ENCODE peak calls at places on chromosomes 16 and 17, in eight cellular contexts. W is cardiac fibroblast, H is fibroblast of pulmonary artery, D is foreskin fibroblast, G is sigmoid colon, R is RWPE2, N is AG04449, Y is GM13976. L is an unnamed sample.

GRCh38 chr17:50502643-50502990 is 5.6 kb upstream of the MYCBPAP start:
- DNase-seq in W (no peak), H (no peak), D (no peak), G (no peak), R (no peak), N (no peak), Y (no peak), L (peak)

GRCh38 chr17:66426397-66427033 is 124.1 kb downstream of the PRKCA start:
- DNase-seq in W (peak), H (peak), D (no peak), G (peak), R (no peak), N (no peak), Y (peak), L (no peak)

GRCh38 chr16:30085820-30086219 is 5.9 kb downstream of the TBX6 start:
- DNase-seq in W (no peak), H (no peak), D (no peak), G (no peak), R (no peak), N (no peak), Y (no peak), L (no peak)

GRCh38 chr17:68509151-68510057 is 2.8 kb upstream of the PRKAR1A start:
- DNase-seq in W (no peak), H (no peak), D (no peak), G (peak), R (no peak), N (no peak), Y (no peak), L (no peak)

GRCh38 chr17:63973930-63974593 is 1.3 kb upstream of the SCN4A start:
- DNase-seq in W (no peak), H (no peak), D (peak), G (no peak), R (no peak), N (no peak), Y (no peak), L (no peak)

GRCh38 chr17:7930841-7931631 is 710 bp downstream of the TRAPPC1 start:
- DNase-seq in W (no peak), H (no peak), D (no peak), G (no peak), R (no peak), N (no peak), Y (no peak), L (no peak)

GRCh38 chr17:64938925-64939474 is 19.7 kb upstream of the LRRC37A3 start:
- DNase-seq in W (peak), H (peak), D (no peak), G (no peak), R (no peak), N (no peak), Y (peak), L (no peak)

GRCh38 chr17:78673395-78673794 is 96.2 kb upstream of the DNAH17 start:
- DNase-seq in W (no peak), H (no peak), D (no peak), G (no peak), R (no peak), N (no peak), Y (no peak), L (no peak)

GRCh38 chr16:80836846-80837245 is 32.4 kb upstream of the CDYL2 start:
- DNase-seq in W (no peak), H (no peak), D (peak), G (no peak), R (no peak), N (no peak), Y (no peak), L (no peak)

GRCh38 chr17:3995067-3995466 is 30.8 kb upstream of the ATP2A3 start:
- DNase-seq in W (no peak), H (no peak), D (no peak), G (peak), R (no peak), N (no peak), Y (no peak), L (no peak)

GRCh38 chr17:28898261-28898955 is 875 bp upstream of the FLOT2 start:
- DNase-seq in W (no peak), H (no peak), D (no peak), G (no peak), R (no peak), N (no peak), Y (no peak), L (no peak)

GRCh38 chr17:71032746-71033273 is 863.5 kb downstream of the KCNJ2 start:
- DNase-seq in W (no peak), H (no peak), D (no peak), G (no peak), R (no peak), N (no peak), Y (no peak), L (no peak)

GRCh38 chr16:85612191-85612800 is 826 bp upstream of the GSE1 start:
- DNase-seq in W (peak), H (peak), D (peak), G (peak), R (peak), N (peak), Y (peak), L (no peak)

GRCh38 chr16:72129976-72130656 is 36.5 kb downstream of the DHX38 start:
- DNase-seq in W (no peak), H (no peak), D (no peak), G (no peak), R (no peak), N (no peak), Y (no peak), L (no peak)

GRCh38 chr17:18079543-18079942 is 8.2 kb upstream of the DRG2 start:
- DNase-seq in W (no peak), H (no peak), D (no peak), G (no peak), R (no peak), N (no peak), Y (no peak), L (no peak)

GRCh38 chr16:84825896-84826557 is 6.2 kb downstream of the CRISPLD2 start:
- DNase-seq in W (peak), H (no peak), D (peak), G (peak), R (no peak), N (no peak), Y (no peak), L (no peak)

GRCh38 chr17:39755550-39756375 is 18.0 kb downstream of the GRB7 start:
- DNase-seq in W (no peak), H (no peak), D (no peak), G (peak), R (no peak), N (no peak), Y (peak), L (no peak)

GRCh38 chr17:34670618-34671017 is 91.2 kb downstream of the TMEM132E start:
- DNase-seq in W (no peak), H (no peak), D (no peak), G (no peak), R (no peak), N (no peak), Y (no peak), L (no peak)

GRCh38 chr16:49756971-49757743 is 98.8 kb downstream of the ZNF423 start:
- DNase-seq in W (peak), H (peak), D (no peak), G (no peak), R (no peak), N (no peak), Y (no peak), L (no peak)

GRCh38 chr17:61632826-61633225 is 41.8 kb upstream of the NACA2 start:
- DNase-seq in W (no peak), H (no peak), D (no peak), G (no peak), R (no peak), N (no peak), Y (no peak), L (no peak)

GRCh38 chr16:14548933-14549788 is 80.9 kb downstream of the PARN start:
- DNase-seq in W (no peak), H (no peak), D (no peak), G (no peak), R (no peak), N (no peak), Y (no peak), L (no peak)

GRCh38 chr17:7445011-7445927 is at the start of gene CHRNB1:
- DNase-seq in W (peak), H (no peak), D (no peak), G (peak), R (no peak), N (no peak), Y (peak), L (no peak)

GRCh38 chr16:75333770-75334169 is 82.3 kb upstream of the BCAR1 start:
- DNase-seq in W (no peak), H (no peak), D (no peak), G (no peak), R (no peak), N (no peak), Y (no peak), L (no peak)

GRCh38 chr16:19008770-19009169 is 25.0 kb downstream of the TMC7 start:
- DNase-seq in W (peak), H (peak), D (peak), G (no peak), R (no peak), N (peak), Y (no peak), L (no peak)

GRCh38 chr16:85984211-85984880 is 85.4 kb downstream of the IRF8 start:
- DNase-seq in W (no peak), H (no peak), D (no peak), G (peak), R (no peak), N (no peak), Y (no peak), L (no peak)

GRCh38 chr17:54466875-54467274 is 433.8 kb upstream of the TOM1L1 start:
- DNase-seq in W (no peak), H (no peak), D (no peak), G (no peak), R (no peak), N (no peak), Y (no peak), L (no peak)

GRCh38 chr17:6796887-6797490 is 21.0 kb downstream of the FBXO39 start:
- DNase-seq in W (peak), H (peak), D (peak), G (no peak), R (no peak), N (no peak), Y (no peak), L (no peak)

GRCh38 chr16:67212766-67213165 is 13.8 kb downstream of the ELMO3 start:
- DNase-seq in W (no peak), H (no peak), D (no peak), G (no peak), R (no peak), N (no peak), Y (no peak), L (no peak)

GRCh38 chr16:5374184-5374583 is 276.6 kb upstream of the EEF2KMT start:
- DNase-seq in W (no peak), H (no peak), D (no peak), G (no peak), R (no peak), N (no peak), Y (no peak), L (no peak)

GRCh38 chr17:55437165-55437605 is 15.6 kb upstream of the MMD start:
- DNase-seq in W (no peak), H (no peak), D (no peak), G (no peak), R (no peak), N (no peak), Y (peak), L (no peak)

GRCh38 chr16:30728904-30729672 is 19.1 kb upstream of the PHKG2 start:
- DNase-seq in W (no peak), H (no peak), D (no peak), G (peak), R (no peak), N (no peak), Y (no peak), L (peak)

GRCh38 chr17:40325156-40326013 is 16.4 kb downstream of the RARA start:
- DNase-seq in W (no peak), H (no peak), D (no peak), G (no peak), R (no peak), N (no peak), Y (peak), L (peak)

GRCh38 chr17:74840989-74841666 is 18.6 kb downstream of the GRIN2C start:
- DNase-seq in W (peak), H (peak), D (peak), G (peak), R (no peak), N (no peak), Y (no peak), L (no peak)

GRCh38 chr17:16932611-16933010 is 39.3 kb downstream of the TNFRSF13B start:
- DNase-seq in W (no peak), H (no peak), D (no peak), G (peak), R (no peak), N (no peak), Y (no peak), L (peak)

GRCh38 chr17:78163881-78164747 is 4.3 kb upstream of the SYNGR2 start:
- DNase-seq in W (no peak), H (no peak), D (no peak), G (no peak), R (no peak), N (no peak), Y (no peak), L (no peak)

DNA sequence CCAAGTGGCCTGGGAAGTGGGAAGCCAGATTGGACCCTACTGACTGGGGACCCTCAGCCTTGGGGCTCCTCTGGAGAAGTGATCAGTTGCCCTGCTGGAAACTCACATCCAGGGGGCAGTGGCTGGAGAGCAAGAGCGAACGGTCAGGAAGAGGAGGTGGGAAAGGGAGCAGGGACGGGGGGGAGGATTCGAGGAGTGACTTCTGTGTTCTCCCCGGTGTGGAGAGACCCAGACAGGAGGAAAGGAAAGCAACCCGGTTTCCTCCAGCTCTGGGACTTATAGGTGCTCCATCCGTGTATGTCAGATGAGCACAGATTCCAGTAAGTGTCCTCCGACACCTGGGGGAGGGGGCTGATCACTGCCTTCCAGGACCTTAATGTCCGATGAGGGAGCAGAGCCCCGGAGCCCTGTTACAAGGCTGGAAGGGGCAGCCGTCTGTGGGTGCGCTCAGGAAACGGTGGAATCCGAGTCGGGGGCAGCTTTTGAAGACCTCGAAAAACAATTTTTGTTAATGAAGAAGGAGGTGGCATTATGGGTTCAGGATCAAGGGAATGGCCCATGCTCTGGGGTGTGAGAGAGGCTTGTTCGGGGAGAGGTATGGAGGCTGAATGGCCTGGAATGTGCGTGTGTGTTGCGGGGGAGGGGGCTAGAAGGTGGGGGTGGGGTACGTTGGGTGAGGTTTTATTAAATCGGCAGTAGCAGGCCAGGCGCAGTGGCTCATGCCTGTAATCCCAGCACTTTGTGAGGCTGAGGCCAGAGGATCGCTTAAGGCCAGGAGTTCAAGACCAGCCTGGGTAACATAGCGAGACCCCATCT is 34.8 kb upstream of the NDRG4 start:
- DNase-seq in W (no peak), H (peak), D (no peak), G (no peak), R (no peak), N (no peak), Y (no peak), L (no peak)
- TF ChIP-seq CTCF in W (peak), H (peak), D (no peak), G (no peak), R (no peak), N (no peak), Y (no peak), L (peak)

GRCh38 chr17:69609495-69610315 is 195.2 kb downstream of the MAP2K6 start:
- DNase-seq in W (peak), H (peak), D (no peak), G (no peak), R (no peak), N (no peak), Y (no peak), L (no peak)
- TF ChIP-seq CTCF in W (peak), H (peak), D (peak), G (no peak), R (peak), N (peak), Y (peak), L (peak)

DNA sequence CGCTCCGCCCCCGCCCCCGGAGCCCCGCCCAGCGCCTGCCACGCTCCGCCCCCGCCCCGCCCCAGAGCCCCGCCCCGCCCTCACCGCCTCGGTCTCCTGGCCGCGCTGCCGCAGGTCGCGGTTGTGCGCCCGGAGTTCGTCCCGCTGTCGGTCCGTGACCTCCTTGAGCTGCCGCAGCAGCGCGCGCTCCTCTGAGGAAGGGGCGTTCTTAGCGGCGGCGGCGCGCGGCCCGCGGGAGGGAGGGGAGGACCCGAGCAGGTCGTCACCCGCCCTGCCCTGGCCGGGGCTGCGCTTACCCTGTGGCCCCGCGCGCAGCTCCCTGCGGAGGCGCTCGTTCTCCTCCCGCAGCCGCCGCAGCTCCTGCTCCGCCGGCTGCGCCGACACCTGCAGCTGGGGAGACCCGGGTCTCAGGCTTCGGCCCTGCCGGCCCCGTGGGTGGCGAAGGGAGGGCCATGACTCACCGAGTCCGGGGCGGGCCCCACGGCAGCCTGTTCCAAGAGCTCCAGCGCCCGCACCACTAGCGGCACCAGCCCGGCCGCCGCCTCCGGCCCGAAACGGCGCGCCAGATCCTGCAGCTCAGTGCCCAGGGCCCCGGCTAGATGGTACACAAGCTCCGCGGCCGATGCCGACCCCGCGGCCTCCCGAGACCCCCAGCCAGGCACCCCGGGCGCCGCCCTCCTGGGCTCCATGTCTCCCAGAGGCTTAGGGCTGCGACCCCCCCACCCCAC is 386 bp downstream of the RILP start:
- DNase-seq in W (peak), H (peak), D (peak), G (peak), R (peak), N (no peak), Y (peak), L (no peak)
- TF ChIP-seq CTCF in W (no peak), H (no peak), D (no peak), G (no peak), R (peak), N (no peak), Y (no peak), L (no peak)

DNA sequence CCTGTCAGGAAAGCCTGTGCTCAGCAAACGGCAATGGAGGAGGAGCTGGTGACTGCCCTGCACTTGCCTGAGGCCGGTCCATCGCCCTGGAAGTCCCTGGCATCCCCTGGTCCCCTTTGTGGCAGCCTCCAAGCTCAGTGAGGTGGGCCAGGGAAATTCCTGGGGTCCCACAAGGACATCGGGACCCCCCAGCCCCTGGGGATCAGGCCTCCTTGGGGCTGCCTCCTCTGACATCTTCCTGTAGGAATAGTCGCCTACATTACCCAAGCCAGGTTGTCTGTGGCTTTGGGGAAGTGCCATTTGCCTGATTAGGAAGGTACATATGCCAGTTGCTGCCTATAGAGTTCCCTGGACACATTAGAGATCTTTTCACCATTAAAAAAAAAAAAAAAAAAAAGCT is 7.1 kb upstream of the KRT9 start:
- DNase-seq in W (no peak), H (no peak), D (no peak), G (no peak), R (no peak), N (no peak), Y (no peak), L (no peak)
- TF ChIP-seq CTCF in W (no peak), H (no peak), D (no peak), G (no peak), R (no peak), N (no peak), Y (no peak), L (no peak)

GRCh38 chr17:72077326-72077960 is 43.4 kb upstream of the SOX9 start:
- DNase-seq in W (no peak), H (no peak), D (no peak), G (no peak), R (no peak), N (no peak), Y (no peak), L (no peak)
- TF ChIP-seq CTCF in W (no peak), H (no peak), D (no peak), G (no peak), R (no peak), N (no peak), Y (no peak), L (peak)

GRCh38 chr17:62690168-62690897 is 62.9 kb downstream of the MRC2 start:
- DNase-seq in W (no peak), H (no peak), D (no peak), G (no peak), R (no peak), N (no peak), Y (no peak), L (no peak)
- TF ChIP-seq CTCF in W (no peak), H (no peak), D (no peak), G (no peak), R (no peak), N (no peak), Y (no peak), L (no peak)

GRCh38 chr17:45666046-45666600 is 118.0 kb upstream of the CRHR1 start:
- DNase-seq in W (no peak), H (no peak), D (no peak), G (no peak), R (no peak), N (no peak), Y (no peak), L (no peak)
- TF ChIP-seq CTCF in W (no peak), H (no peak), D (no peak), G (no peak), R (peak), N (no peak), Y (no peak), L (peak)

L was measured in chondrocyte.